ENCODE peak calls at places on chromosomes 16 and 17, in four cellular contexts. O is lower lobe of right lung, A is cardiac muscle cell, E is Panc1. F is an unnamed sample.

GRCh38 chr17:59476413-59476812 is 89.0 kb upstream of the DHX40 start:
- DNase-seq in O (no peak), E (no peak), A (no peak), F (no peak)

GRCh38 chr17:51355314-51356083 is 95.2 kb downstream of the UTP18 start:
- DNase-seq in A (peak; percentile 15), E (no peak), O (no peak), F (no peak)

GRCh38 chr17:65537343-65537844 is 24.1 kb downstream of the AXIN2 start:
- DNase-seq in O (no peak), A (no peak), E (no peak), F (no peak)

GRCh38 chr17:68954146-68954971 is 833 bp downstream of the ABCA8 start:
- DNase-seq in A (peak; percentile 49), O (no peak), E (no peak), F (no peak)

GRCh38 chr16:31138621-31139578 is 3.4 kb upstream of the PRSS8 start:
- DNase-seq in O (peak; percentile 89), A (peak; percentile 64), E (no peak), F (no peak)

GRCh38 chr17:253091-253846 is 71.8 kb upstream of the DOC2B start:
- DNase-seq in O (peak; percentile 37), A (no peak), E (no peak), F (no peak)

GRCh38 chr16:15507299-15507958 is 73.0 kb downstream of the BMERB1 start:
- DNase-seq in E (no peak), A (peak; percentile 50), O (no peak), F (no peak)

GRCh38 chr17:77779711-77780539 is 178.6 kb upstream of the TNRC6C start:
- DNase-seq in O (no peak), E (no peak), A (peak; percentile 38), F (no peak)

GRCh38 chr17:20994779-20995149 is 48.0 kb downstream of the USP22 start:
- DNase-seq in E (no peak), A (no peak), O (no peak), F (no peak)

GRCh38 chr17:55672585-55673501 is 49.8 kb downstream of the TMEM100 start:
- DNase-seq in O (no peak), A (peak; percentile 28), E (no peak), F (no peak)

GRCh38 chr17:80612997-80613731 is 68.5 kb downstream of the RPTOR start:
- DNase-seq in E (no peak), O (no peak), A (no peak), F (no peak)

GRCh38 chr17:67469208-67469980 is 92.3 kb downstream of the PITPNC1 start:
- DNase-seq in O (peak; percentile 53), A (peak; percentile 65), E (no peak), F (no peak)
- TF ChIP-seq CTCF in O (no peak), A (no peak), E (no peak), F (no peak)

GRCh38 chr17:2067559-2067958 is 12.7 kb downstream of the HIC1 start:
- DNase-seq in A (peak; percentile 79), O (no peak), E (no peak), F (no peak)
- H3K4me3 ChIP-seq in A (no peak overlapping the region), O (no peak overlapping the region), E (no peak overlapping the region), F (no peak overlapping the region)

GRCh38 chr17:16019347-16019746 is 19.7 kb downstream of the TTC19 start:
- DNase-seq in O (no peak), E (no peak), A (no peak), F (no peak)

GRCh38 chr17:16013943-16014407 is 14.4 kb downstream of the TTC19 start:
- DNase-seq in A (peak; percentile 85), O (no peak), E (peak; percentile 81), F (no peak)
- TF ChIP-seq CTCF in A (peak; percentile 67), O (peak; percentile 44), E (peak; percentile 54), F (no peak)

GRCh38 chr16:49995720-49996119 is 29.3 kb upstream of the CNEP1R1 start:
- DNase-seq in A (no peak), E (no peak), O (no peak), F (no peak)

GRCh38 chr16:49997721-49998251 is 27.2 kb upstream of the CNEP1R1 start:
- DNase-seq in E (no peak), A (no peak), O (no peak), F (no peak)

GRCh38 chr16:49993579-49993978 is 31.4 kb upstream of the CNEP1R1 start:
- DNase-seq in O (no peak), A (peak; percentile 21), E (no peak), F (peak; percentile 52)

GRCh38 chr16:49987381-49987780 is 37.6 kb upstream of the CNEP1R1 start:
- DNase-seq in O (no peak), E (no peak), A (no peak), F (no peak)

DNA sequence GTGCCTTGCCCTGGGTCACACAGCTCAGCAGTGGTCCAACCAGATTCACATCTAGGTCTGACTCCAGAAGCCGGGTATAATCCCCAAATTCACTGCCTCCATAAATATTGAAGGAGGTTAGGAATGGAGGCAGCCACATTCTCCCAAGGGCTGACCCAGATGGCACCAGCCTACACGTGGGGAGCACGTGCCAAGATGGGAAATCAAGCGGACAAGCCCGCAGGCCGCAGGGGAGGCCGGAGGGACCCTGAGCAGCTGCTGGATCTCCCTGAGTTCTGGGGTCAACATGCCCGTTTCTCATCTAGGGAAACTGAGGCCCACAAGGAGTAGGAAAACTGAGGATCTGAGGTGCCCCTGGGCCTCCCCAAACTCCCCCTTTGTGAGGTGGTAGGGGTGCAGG is 32.2 kb upstream of the CNEP1R1 start:
- DNase-seq in A (no peak), O (no peak), E (no peak), F (no peak)
- H3K4me3 ChIP-seq in A (no peak overlapping the region), O (no peak overlapping the region), E (no peak overlapping the region), F (no peak overlapping the region)

DNA sequence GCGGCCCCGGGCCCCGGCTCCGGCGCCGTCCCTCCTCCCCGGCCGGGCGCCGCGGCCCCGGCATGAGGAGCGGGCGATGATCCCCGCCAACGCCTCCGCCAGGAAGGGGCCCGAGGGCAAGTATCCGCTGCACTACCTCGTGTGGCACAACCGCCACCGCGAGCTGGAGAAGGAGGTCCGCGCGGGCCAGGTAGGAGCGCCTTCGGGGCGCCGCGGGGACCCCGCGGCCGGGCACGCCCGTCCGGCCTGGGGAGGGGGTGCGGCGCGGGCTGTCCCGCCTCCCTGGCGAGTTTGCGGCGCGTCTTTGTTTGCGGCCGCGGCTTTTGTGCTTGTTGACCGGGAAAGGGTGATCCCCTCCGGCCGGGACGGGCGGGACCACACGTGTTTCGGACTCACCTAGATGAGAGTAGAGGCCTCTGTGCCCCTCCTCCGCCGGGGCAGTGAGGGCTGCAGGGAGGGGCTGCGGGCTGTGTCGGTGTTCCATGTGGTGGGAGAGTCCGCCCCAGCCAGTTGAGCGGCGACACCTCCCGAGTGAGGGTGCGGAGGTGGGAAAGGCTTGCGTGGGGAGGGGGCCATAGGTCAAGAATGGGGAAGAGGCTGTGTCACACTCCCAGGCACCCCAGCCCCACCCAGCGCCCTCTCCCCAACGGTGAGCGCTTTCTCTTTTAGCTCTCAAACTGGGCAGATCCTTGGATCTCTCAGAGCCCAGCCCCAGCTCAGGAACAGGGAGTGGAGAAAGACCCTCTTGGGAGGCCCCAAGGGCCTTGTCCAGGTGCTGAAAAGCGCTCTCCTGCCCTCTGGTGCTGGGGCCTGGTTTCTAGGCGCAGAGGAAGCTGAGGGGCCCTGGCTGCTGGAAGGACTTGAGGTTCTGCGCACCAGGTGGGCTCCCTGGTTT is 861 bp downstream of the ANKRD13B start:
- DNase-seq in E (no peak), O (peak; percentile 58), A (peak; percentile 29), F (no peak)
- TF ChIP-seq CTCF in E (no peak), O (peak; percentile 24), A (peak; percentile 30), F (peak; percentile 25)

GRCh38 chr16:3413730-3414379 is 12.8 kb downstream of the ZNF174 start:
- DNase-seq in O (no peak), E (no peak), A (peak; percentile 9), F (no peak)
- H3K4me3 ChIP-seq in O (no peak overlapping the region), E (no peak overlapping the region), A (no peak overlapping the region), F (no peak overlapping the region)

GRCh38 chr16:80277182-80277581 is 263.6 kb upstream of the DYNLRB2 start:
- DNase-seq in E (no peak), O (no peak), A (no peak), F (peak; percentile 23)
- TF ChIP-seq CTCF in E (no peak), O (no peak), A (no peak), F (no peak)

F was measured in GM12865.